ENCODE peak calls at places on chromosomes 2 and 18, in ten cellular contexts. One of them, this sample, is unnamed.

GRCh38 chr2:168521342-168521741 is 65.3 kb downstream of the CERS6 start:
- DNase-seq in GM12865: no peak
- DNase-seq in psoas muscle: peak
- DNase-seq in astrocyte of the spinal cord: no peak
- DNase-seq in progenitor cell of endocrine pancreas: no peak
- DNase-seq in foreskin keratinocyte: peak
- DNase-seq in colonic mucosa: no peak
- DNase-seq in fibroblast of pulmonary artery: no peak
- DNase-seq in choroid plexus epithelial cell: no peak
- DNase-seq in type B pancreatic cell: no peak
- DNase-seq in this sample: no peak

GRCh38 chr2:237392186-237392585 is 21.8 kb downstream of the COL6A3 start:
- DNase-seq in GM12865: no peak
- DNase-seq in psoas muscle: no peak
- DNase-seq in astrocyte of the spinal cord: no peak
- DNase-seq in progenitor cell of endocrine pancreas: no peak
- DNase-seq in foreskin keratinocyte: no peak
- DNase-seq in colonic mucosa: no peak
- DNase-seq in fibroblast of pulmonary artery: no peak
- DNase-seq in choroid plexus epithelial cell: no peak
- DNase-seq in type B pancreatic cell: no peak
- DNase-seq in this sample: no peak

GRCh38 chr2:9807555-9808305 is 35.5 kb upstream of the TAF1B start:
- DNase-seq in GM12865: no peak
- DNase-seq in psoas muscle: no peak
- DNase-seq in astrocyte of the spinal cord: no peak
- DNase-seq in progenitor cell of endocrine pancreas: no peak
- DNase-seq in foreskin keratinocyte: no peak
- DNase-seq in colonic mucosa: no peak
- DNase-seq in fibroblast of pulmonary artery: no peak
- DNase-seq in choroid plexus epithelial cell: no peak
- DNase-seq in type B pancreatic cell: no peak
- DNase-seq in this sample: peak

GRCh38 chr2:121810959-121811853 is 55.8 kb downstream of the TSN start:
- DNase-seq in GM12865: peak
- DNase-seq in psoas muscle: peak
- DNase-seq in astrocyte of the spinal cord: peak
- DNase-seq in progenitor cell of endocrine pancreas: peak
- DNase-seq in foreskin keratinocyte: peak
- DNase-seq in colonic mucosa: peak
- DNase-seq in fibroblast of pulmonary artery: peak
- DNase-seq in choroid plexus epithelial cell: peak
- DNase-seq in type B pancreatic cell: no peak
- DNase-seq in this sample: peak

GRCh38 chr2:153133716-153134115 is 344.8 kb downstream of the RPRM start:
- DNase-seq in GM12865: no peak
- DNase-seq in psoas muscle: no peak
- DNase-seq in astrocyte of the spinal cord: no peak
- DNase-seq in progenitor cell of endocrine pancreas: no peak
- DNase-seq in foreskin keratinocyte: no peak
- DNase-seq in colonic mucosa: no peak
- DNase-seq in fibroblast of pulmonary artery: no peak
- DNase-seq in choroid plexus epithelial cell: no peak
- DNase-seq in type B pancreatic cell: no peak
- DNase-seq in this sample: no peak

GRCh38 chr2:231671617-231672350 is 36.5 kb upstream of the PTMA start:
- DNase-seq in GM12865: peak
- DNase-seq in psoas muscle: no peak
- DNase-seq in astrocyte of the spinal cord: no peak
- DNase-seq in progenitor cell of endocrine pancreas: no peak
- DNase-seq in foreskin keratinocyte: no peak
- DNase-seq in colonic mucosa: peak
- DNase-seq in fibroblast of pulmonary artery: no peak
- DNase-seq in choroid plexus epithelial cell: no peak
- DNase-seq in type B pancreatic cell: no peak
- DNase-seq in this sample: peak

GRCh38 chr2:85221291-85221690 is 88.1 kb downstream of the TCF7L1 start:
- DNase-seq in GM12865: no peak
- DNase-seq in psoas muscle: no peak
- DNase-seq in astrocyte of the spinal cord: no peak
- DNase-seq in progenitor cell of endocrine pancreas: no peak
- DNase-seq in foreskin keratinocyte: no peak
- DNase-seq in colonic mucosa: no peak
- DNase-seq in fibroblast of pulmonary artery: no peak
- DNase-seq in choroid plexus epithelial cell: no peak
- DNase-seq in type B pancreatic cell: no peak
- DNase-seq in this sample: no peak

GRCh38 chr2:110904410-110905148 is 172.2 kb downstream of the ACOXL start:
- DNase-seq in GM12865: no peak
- DNase-seq in psoas muscle: no peak
- DNase-seq in astrocyte of the spinal cord: no peak
- DNase-seq in progenitor cell of endocrine pancreas: no peak
- DNase-seq in foreskin keratinocyte: no peak
- DNase-seq in colonic mucosa: no peak
- DNase-seq in fibroblast of pulmonary artery: no peak
- DNase-seq in choroid plexus epithelial cell: no peak
- DNase-seq in type B pancreatic cell: no peak
- DNase-seq in this sample: peak

DNA sequence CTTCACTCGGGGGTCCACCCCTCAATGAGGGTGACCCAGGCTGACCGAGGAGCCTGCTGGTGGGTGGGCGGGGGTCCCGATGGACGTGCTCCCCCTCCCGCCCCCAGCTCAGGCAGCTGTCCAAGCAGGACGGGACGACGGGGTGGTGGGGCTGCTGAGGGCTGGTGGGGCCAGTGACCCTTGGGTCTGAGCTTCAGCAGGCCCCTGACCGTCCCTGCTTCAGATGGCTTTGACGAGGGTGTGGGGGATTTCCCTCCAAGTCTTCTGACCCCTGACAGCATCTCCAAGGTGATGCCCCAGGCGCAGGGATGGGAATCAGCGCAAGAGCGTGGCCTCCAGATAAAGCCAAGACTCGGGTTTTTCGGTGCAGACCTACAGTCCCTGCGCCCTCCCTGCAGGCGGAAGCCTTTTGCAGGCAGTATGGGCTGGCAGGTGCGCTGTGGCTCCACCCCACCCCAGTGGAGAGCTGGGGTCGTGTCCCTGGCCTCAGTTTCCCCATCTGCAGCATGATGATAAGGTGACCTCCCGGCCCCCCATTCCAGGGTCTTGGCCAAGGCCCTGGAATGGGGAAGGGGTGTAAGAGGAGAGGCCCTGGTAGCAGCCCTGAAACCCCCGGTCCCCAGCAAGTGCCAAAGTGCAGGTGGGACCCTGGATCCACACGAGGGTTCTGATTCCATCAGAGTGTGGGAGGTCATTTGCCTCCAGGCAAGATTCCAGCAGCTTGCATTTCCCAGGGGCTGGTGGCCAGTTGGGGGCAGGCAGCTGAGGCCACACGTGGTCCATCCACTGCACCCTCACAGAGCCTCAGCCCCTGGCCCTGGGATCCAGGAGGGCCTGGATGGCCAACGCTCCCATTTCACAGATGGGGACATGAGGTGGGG is 8.7 kb downstream of the CROCC2 start:
- DNase-seq in GM12865: no peak
- DNase-seq in psoas muscle: peak
- DNase-seq in astrocyte of the spinal cord: no peak
- DNase-seq in progenitor cell of endocrine pancreas: no peak
- DNase-seq in foreskin keratinocyte: no peak
- DNase-seq in colonic mucosa: no peak
- DNase-seq in fibroblast of pulmonary artery: no peak
- DNase-seq in choroid plexus epithelial cell: no peak
- DNase-seq in type B pancreatic cell: no peak
- DNase-seq in this sample: peak
- TF ChIP-seq CTCF in GM12865: no peak
- TF ChIP-seq CTCF in psoas muscle: no peak
- TF ChIP-seq CTCF in astrocyte of the spinal cord: no peak
- TF ChIP-seq CTCF in progenitor cell of endocrine pancreas: no peak
- TF ChIP-seq CTCF in foreskin keratinocyte: no peak
- TF ChIP-seq CTCF in colonic mucosa: no peak
- TF ChIP-seq CTCF in fibroblast of pulmonary artery: no peak
- TF ChIP-seq CTCF in choroid plexus epithelial cell: no peak
- TF ChIP-seq CTCF in type B pancreatic cell: peak
- TF ChIP-seq CTCF in this sample: no peak

GRCh38 chr2:131674174-131674507 is 146.5 kb downstream of the CCDC74A start:
- DNase-seq in GM12865: no peak
- DNase-seq in psoas muscle: no peak
- DNase-seq in astrocyte of the spinal cord: no peak
- DNase-seq in progenitor cell of endocrine pancreas: no peak
- DNase-seq in foreskin keratinocyte: no peak
- DNase-seq in colonic mucosa: no peak
- DNase-seq in fibroblast of pulmonary artery: no peak
- DNase-seq in choroid plexus epithelial cell: no peak
- DNase-seq in type B pancreatic cell: no peak
- DNase-seq in this sample: no peak
- TF ChIP-seq CTCF in GM12865: no peak
- TF ChIP-seq CTCF in psoas muscle: no peak
- TF ChIP-seq CTCF in astrocyte of the spinal cord: no peak
- TF ChIP-seq CTCF in progenitor cell of endocrine pancreas: no peak
- TF ChIP-seq CTCF in foreskin keratinocyte: no peak
- TF ChIP-seq CTCF in colonic mucosa: peak
- TF ChIP-seq CTCF in fibroblast of pulmonary artery: no peak
- TF ChIP-seq CTCF in choroid plexus epithelial cell: no peak
- TF ChIP-seq CTCF in type B pancreatic cell: no peak
- TF ChIP-seq CTCF in this sample: peak

DNA sequence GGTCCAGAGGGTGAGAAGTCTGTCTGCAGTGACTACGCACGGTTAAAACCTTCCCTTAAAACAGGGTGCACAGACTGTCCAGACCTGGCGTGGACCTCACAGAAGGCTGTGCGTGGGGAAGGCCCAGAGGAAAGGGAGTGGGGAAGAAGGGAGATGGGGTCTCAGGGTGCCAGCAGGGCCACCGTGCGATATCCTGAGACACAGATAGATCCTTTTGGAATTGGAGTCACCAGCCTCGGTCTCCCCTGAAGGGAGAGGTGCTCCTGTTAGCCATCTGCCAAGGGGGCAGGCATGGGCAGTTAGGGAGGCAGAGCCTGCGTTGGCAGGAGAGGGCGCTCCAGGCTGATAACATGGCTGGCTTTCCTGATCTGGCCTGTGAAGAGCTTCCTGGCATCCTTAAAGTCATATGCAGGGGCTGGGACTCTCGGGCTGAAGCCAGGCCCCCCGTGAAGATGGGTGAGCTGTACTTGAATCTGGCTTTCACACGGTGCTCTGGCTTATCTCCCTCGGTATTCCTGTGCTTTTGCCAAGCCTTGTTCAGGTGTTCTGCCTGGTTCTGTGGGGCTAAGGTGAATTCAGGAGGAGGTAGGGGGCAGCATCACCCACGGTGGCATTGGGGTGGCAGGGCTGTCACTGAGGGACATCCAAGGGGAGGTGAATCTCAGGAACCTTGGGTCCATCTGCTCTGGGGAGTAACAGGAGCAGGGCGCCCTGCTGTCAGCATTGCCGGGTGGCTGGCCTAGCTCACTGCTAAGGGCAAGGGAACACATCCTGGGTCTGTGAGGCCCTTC is 107.2 kb upstream of the SMAD2 start:
- DNase-seq in GM12865: no peak
- DNase-seq in psoas muscle: no peak
- DNase-seq in astrocyte of the spinal cord: no peak
- DNase-seq in progenitor cell of endocrine pancreas: no peak
- DNase-seq in foreskin keratinocyte: no peak
- DNase-seq in colonic mucosa: no peak
- DNase-seq in fibroblast of pulmonary artery: peak
- DNase-seq in choroid plexus epithelial cell: peak
- DNase-seq in type B pancreatic cell: no peak
- DNase-seq in this sample: no peak
- TF ChIP-seq CTCF in GM12865: no peak
- TF ChIP-seq CTCF in psoas muscle: no peak
- TF ChIP-seq CTCF in astrocyte of the spinal cord: peak
- TF ChIP-seq CTCF in progenitor cell of endocrine pancreas: no peak
- TF ChIP-seq CTCF in foreskin keratinocyte: peak
- TF ChIP-seq CTCF in colonic mucosa: peak
- TF ChIP-seq CTCF in fibroblast of pulmonary artery: peak
- TF ChIP-seq CTCF in choroid plexus epithelial cell: peak
- TF ChIP-seq CTCF in type B pancreatic cell: peak
- TF ChIP-seq CTCF in this sample: peak

DNA sequence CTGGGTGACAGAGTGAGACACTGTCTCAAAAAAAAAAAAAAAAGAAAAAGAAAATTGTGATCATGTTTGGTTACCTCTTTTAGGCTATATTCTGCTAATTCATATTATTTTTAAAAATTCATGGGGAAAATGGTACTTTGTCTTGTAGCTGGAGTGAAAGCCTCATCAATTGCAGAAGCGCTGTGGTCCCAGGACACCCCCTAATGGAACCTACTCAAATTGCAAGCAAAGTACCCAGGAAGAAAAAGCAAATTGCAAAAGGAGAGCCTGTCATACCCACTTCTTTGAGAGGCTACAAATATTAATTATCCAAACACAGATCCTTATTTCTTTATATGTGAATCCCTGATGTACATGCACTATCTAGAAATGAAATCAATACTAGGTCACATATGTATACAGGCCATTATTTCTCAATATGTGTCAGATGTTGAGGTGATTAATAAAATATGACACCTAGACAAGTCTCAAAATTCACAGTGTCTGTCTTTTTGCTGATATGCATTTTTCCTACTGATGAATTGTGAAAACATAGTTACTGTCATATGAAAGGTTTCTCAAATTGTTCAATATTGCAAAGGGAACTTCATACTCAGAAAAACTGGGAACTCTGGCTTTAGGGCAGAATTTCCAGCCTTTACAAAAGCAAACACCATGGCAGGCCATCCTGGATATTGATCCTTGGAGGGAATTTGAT is 12.6 kb downstream of the CRACDL start:
- DNase-seq in GM12865: no peak
- DNase-seq in psoas muscle: no peak
- DNase-seq in astrocyte of the spinal cord: no peak
- DNase-seq in progenitor cell of endocrine pancreas: no peak
- DNase-seq in foreskin keratinocyte: no peak
- DNase-seq in colonic mucosa: no peak
- DNase-seq in fibroblast of pulmonary artery: no peak
- DNase-seq in choroid plexus epithelial cell: no peak
- DNase-seq in type B pancreatic cell: no peak
- DNase-seq in this sample: no peak
- TF ChIP-seq CTCF in GM12865: peak
- TF ChIP-seq CTCF in psoas muscle: no peak
- TF ChIP-seq CTCF in astrocyte of the spinal cord: no peak
- TF ChIP-seq CTCF in progenitor cell of endocrine pancreas: peak
- TF ChIP-seq CTCF in foreskin keratinocyte: peak
- TF ChIP-seq CTCF in colonic mucosa: no peak
- TF ChIP-seq CTCF in fibroblast of pulmonary artery: peak
- TF ChIP-seq CTCF in choroid plexus epithelial cell: peak
- TF ChIP-seq CTCF in type B pancreatic cell: peak
- TF ChIP-seq CTCF in this sample: no peak

This sample was measured in osteoblast.